ENCODE peak calls at places on chromosomes 11 and 22, in five cellular contexts. One of them, this sample, is unnamed.

GRCh38 chr22:30606455-30607299 is at the start of gene TCN2:
- DNase-seq in transverse colon: peak; percentile 86
- DNase-seq in mucosa of descending colon: peak; percentile 81
- DNase-seq in hepatocyte: peak; percentile 88
- DNase-seq in fibroblast of lung: peak; percentile 85
- DNase-seq in this sample: no peak

GRCh38 chr11:11370263-11371060 is 17.4 kb upstream of the CSNK2A3 start:
- DNase-seq in transverse colon: no peak
- DNase-seq in mucosa of descending colon: no peak
- DNase-seq in fibroblast of lung: peak; percentile 10
- DNase-seq in hepatocyte: no peak
- DNase-seq in this sample: no peak

GRCh38 chr11:6812391-6813005 is 13.0 kb upstream of the OR6A2 start:
- DNase-seq in transverse colon: no peak
- DNase-seq in hepatocyte: peak; percentile 56
- DNase-seq in fibroblast of lung: peak; percentile 22
- DNase-seq in mucosa of descending colon: no peak
- DNase-seq in this sample: no peak

GRCh38 chr11:16787035-16787744 is 48.7 kb downstream of the C11orf58 start:
- DNase-seq in transverse colon: no peak
- DNase-seq in hepatocyte: no peak
- DNase-seq in fibroblast of lung: peak; percentile 51
- DNase-seq in mucosa of descending colon: no peak
- DNase-seq in this sample: no peak

GRCh38 chr11:19935507-19935906 is 222.9 kb downstream of the NAV2 start:
- DNase-seq in transverse colon: no peak
- DNase-seq in fibroblast of lung: peak; percentile 97
- DNase-seq in hepatocyte: no peak
- DNase-seq in mucosa of descending colon: no peak
- DNase-seq in this sample: no peak

GRCh38 chr11:15875393-15875792 is 481.0 kb downstream of the SOX6 start:
- DNase-seq in mucosa of descending colon: no peak
- DNase-seq in hepatocyte: no peak
- DNase-seq in transverse colon: no peak
- DNase-seq in fibroblast of lung: no peak
- DNase-seq in this sample: no peak

GRCh38 chr22:49204599-49205214 is 623.0 kb downstream of the BRD1 start:
- DNase-seq in hepatocyte: no peak
- DNase-seq in fibroblast of lung: no peak
- DNase-seq in mucosa of descending colon: no peak
- DNase-seq in transverse colon: no peak
- DNase-seq in this sample: no peak

GRCh38 chr11:2991477-2992233 is 474 bp downstream of the NAP1L4 start:
- DNase-seq in mucosa of descending colon: no peak
- DNase-seq in fibroblast of lung: peak; percentile 38
- DNase-seq in hepatocyte: peak; percentile 85
- DNase-seq in transverse colon: no peak
- DNase-seq in this sample: no peak

GRCh38 chr22:38455530-38456271 is 702 bp upstream of the KCNJ4 start:
- DNase-seq in fibroblast of lung: peak; percentile 45
- DNase-seq in hepatocyte: peak; percentile 60
- DNase-seq in mucosa of descending colon: peak; percentile 47
- DNase-seq in transverse colon: no peak
- DNase-seq in this sample: no peak

GRCh38 chr22:41478891-41479521 is 10.1 kb downstream of the ACO2 start:
- DNase-seq in fibroblast of lung: peak; percentile 6
- DNase-seq in mucosa of descending colon: no peak
- DNase-seq in hepatocyte: peak; percentile 44
- DNase-seq in transverse colon: no peak
- DNase-seq in this sample: no peak

GRCh38 chr22:28505416-28506156 is 174.1 kb downstream of the TTC28 start:
- DNase-seq in mucosa of descending colon: no peak
- DNase-seq in hepatocyte: no peak
- DNase-seq in fibroblast of lung: peak; percentile 2
- DNase-seq in transverse colon: no peak
- DNase-seq in this sample: no peak

GRCh38 chr11:93072236-93072635 is 102.8 kb downstream of the MTNR1B start:
- DNase-seq in hepatocyte: no peak
- DNase-seq in mucosa of descending colon: no peak
- DNase-seq in fibroblast of lung: no peak
- DNase-seq in transverse colon: no peak
- DNase-seq in this sample: no peak

GRCh38 chr11:103947566-103947919 is 88.9 kb upstream of the DDI1 start:
- DNase-seq in fibroblast of lung: peak; percentile 87
- DNase-seq in hepatocyte: no peak
- DNase-seq in transverse colon: no peak
- DNase-seq in mucosa of descending colon: no peak
- DNase-seq in this sample: no peak

GRCh38 chr11:15850992-15851615 is 505.2 kb downstream of the SOX6 start:
- DNase-seq in transverse colon: no peak
- DNase-seq in mucosa of descending colon: no peak
- DNase-seq in fibroblast of lung: no peak
- DNase-seq in hepatocyte: no peak
- DNase-seq in this sample: no peak

GRCh38 chr22:26512149-26512793 is at the start of gene TFIP11:
- DNase-seq in transverse colon: peak; percentile 96
- DNase-seq in hepatocyte: peak; percentile 96
- DNase-seq in mucosa of descending colon: peak; percentile 97
- DNase-seq in fibroblast of lung: peak; percentile 93
- DNase-seq in this sample: peak; percentile 76

GRCh38 chr11:130830563-130830950 is 85.7 kb downstream of the SNX19 start:
- DNase-seq in fibroblast of lung: no peak
- DNase-seq in transverse colon: no peak
- DNase-seq in hepatocyte: no peak
- DNase-seq in mucosa of descending colon: no peak
- DNase-seq in this sample: no peak

GRCh38 chr22:45720875-45721378 is 49.3 kb downstream of the ATXN10 start:
- DNase-seq in fibroblast of lung: peak; percentile 34
- DNase-seq in hepatocyte: no peak
- DNase-seq in mucosa of descending colon: no peak
- DNase-seq in transverse colon: no peak
- DNase-seq in this sample: no peak

GRCh38 chr22:36772451-36772850 is 3.5 kb downstream of the IFT27 start:
- DNase-seq in transverse colon: no peak
- DNase-seq in mucosa of descending colon: no peak
- DNase-seq in hepatocyte: no peak
- DNase-seq in fibroblast of lung: peak; percentile 8
- DNase-seq in this sample: no peak

GRCh38 chr22:48714231-48714630 is 1113.4 kb downstream of the BRD1 start:
- DNase-seq in transverse colon: no peak
- DNase-seq in fibroblast of lung: no peak
- DNase-seq in hepatocyte: no peak
- DNase-seq in mucosa of descending colon: no peak
- DNase-seq in this sample: no peak

GRCh38 chr11:29452131-29452530 is 564.7 kb downstream of the KCNA4 start:
- DNase-seq in hepatocyte: no peak
- DNase-seq in fibroblast of lung: peak; percentile 82
- DNase-seq in transverse colon: no peak
- DNase-seq in mucosa of descending colon: no peak
- DNase-seq in this sample: no peak

GRCh38 chr11:64639885-64640284 is 48.9 kb downstream of the SLC22A12 start:
- DNase-seq in fibroblast of lung: no peak
- DNase-seq in transverse colon: no peak
- DNase-seq in mucosa of descending colon: no peak
- DNase-seq in hepatocyte: no peak
- DNase-seq in this sample: no peak

GRCh38 chr11:87359401-87359800 is 321.7 kb downstream of the TMEM135 start:
- DNase-seq in hepatocyte: no peak
- DNase-seq in fibroblast of lung: no peak
- DNase-seq in mucosa of descending colon: no peak
- DNase-seq in transverse colon: peak; percentile 45
- DNase-seq in this sample: no peak

GRCh38 chr11:117179048-117179999 is 781 bp downstream of the SIDT2 start:
- DNase-seq in transverse colon: peak; percentile 63
- DNase-seq in mucosa of descending colon: peak; percentile 79
- DNase-seq in hepatocyte: peak; percentile 54
- DNase-seq in fibroblast of lung: peak; percentile 45
- DNase-seq in this sample: peak; percentile 55

GRCh38 chr22:43230571-43230970 is 43.6 kb upstream of the TTLL12 start:
- DNase-seq in hepatocyte: no peak
- DNase-seq in fibroblast of lung: no peak
- DNase-seq in mucosa of descending colon: no peak
- DNase-seq in transverse colon: no peak
- DNase-seq in this sample: no peak

GRCh38 chr11:94958118-94958517 is 15.2 kb downstream of the CWC15 start:
- DNase-seq in fibroblast of lung: peak; percentile 60
- DNase-seq in transverse colon: no peak
- DNase-seq in mucosa of descending colon: no peak
- DNase-seq in hepatocyte: peak; percentile 20
- DNase-seq in this sample: no peak

GRCh38 chr11:43943357-43943930 is 1.0 kb downstream of the C11orf96 start:
- DNase-seq in fibroblast of lung: peak; percentile 39
- DNase-seq in hepatocyte: no peak
- DNase-seq in transverse colon: no peak
- DNase-seq in mucosa of descending colon: no peak
- DNase-seq in this sample: no peak

GRCh38 chr11:22703040-22703439 is 36.6 kb downstream of the GAS2 start:
- DNase-seq in hepatocyte: peak; percentile 90
- DNase-seq in fibroblast of lung: peak; percentile 88
- DNase-seq in mucosa of descending colon: no peak
- DNase-seq in transverse colon: no peak
- DNase-seq in this sample: no peak

GRCh38 chr22:45612940-45613339 is 58.7 kb upstream of the ATXN10 start:
- DNase-seq in mucosa of descending colon: no peak
- DNase-seq in hepatocyte: no peak
- DNase-seq in fibroblast of lung: peak; percentile 46
- DNase-seq in transverse colon: no peak
- DNase-seq in this sample: no peak

GRCh38 chr11:125016413-125016812 is 46.7 kb upstream of the SLC37A2 start:
- DNase-seq in fibroblast of lung: no peak
- DNase-seq in hepatocyte: no peak
- DNase-seq in mucosa of descending colon: no peak
- DNase-seq in transverse colon: no peak
- DNase-seq in this sample: no peak

GRCh38 chr11:122089111-122089510 is 26.9 kb downstream of the BLID start:
- DNase-seq in fibroblast of lung: no peak
- DNase-seq in transverse colon: no peak
- DNase-seq in mucosa of descending colon: no peak
- DNase-seq in hepatocyte: no peak
- DNase-seq in this sample: no peak
- TF ChIP-seq CTCF in fibroblast of lung: no peak
- TF ChIP-seq CTCF in transverse colon: no peak
- TF ChIP-seq CTCF in mucosa of descending colon: no peak
- TF ChIP-seq CTCF in hepatocyte: no peak
- TF ChIP-seq CTCF in this sample: no peak

DNA sequence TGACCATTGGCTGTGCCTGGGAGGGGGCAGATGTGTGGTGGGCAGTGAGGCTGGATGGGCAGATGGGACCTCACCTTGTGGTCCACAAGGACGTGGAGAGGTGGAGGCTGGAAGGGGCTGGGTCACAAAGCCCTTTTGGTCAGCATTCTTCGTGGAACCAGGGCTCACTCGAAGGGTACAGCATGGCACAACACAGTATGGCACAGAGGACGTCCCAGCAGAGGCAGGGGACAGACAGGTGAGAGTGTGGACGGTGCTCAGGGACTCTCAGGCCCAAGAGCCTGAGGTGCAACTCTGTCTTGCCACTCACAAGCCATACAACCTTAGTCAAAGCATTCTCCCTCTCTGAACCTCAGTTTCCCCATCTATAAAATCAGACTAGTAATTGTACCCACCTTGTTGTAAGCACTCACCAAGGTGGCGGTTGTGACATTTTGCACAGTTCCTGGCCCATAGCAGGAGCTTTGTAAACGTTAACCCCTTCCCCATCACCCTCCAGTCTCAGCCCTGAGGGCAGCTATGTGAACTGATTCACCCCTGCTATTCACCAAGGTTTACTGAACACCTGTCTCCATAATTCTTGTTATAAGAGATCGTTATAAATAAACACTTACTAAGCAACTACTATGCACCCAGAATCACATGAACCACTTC is 11.6 kb upstream of the TSKU start:
- DNase-seq in mucosa of descending colon: no peak
- DNase-seq in fibroblast of lung: no peak
- DNase-seq in hepatocyte: no peak
- DNase-seq in transverse colon: no peak
- DNase-seq in this sample: no peak
- H3K4me1 ChIP-seq in mucosa of descending colon: peaks cover 70% of the 10 kb centered on the region
- H3K4me1 ChIP-seq in fibroblast of lung: peaks cover 20% of the 10 kb centered on the region
- H3K4me1 ChIP-seq in hepatocyte: peaks cover 53% of the 10 kb centered on the region
- H3K4me1 ChIP-seq in transverse colon: peaks cover 46% of the 10 kb centered on the region
- H3K4me1 ChIP-seq in this sample: peaks cover 19% of the 10 kb centered on the region

DNA sequence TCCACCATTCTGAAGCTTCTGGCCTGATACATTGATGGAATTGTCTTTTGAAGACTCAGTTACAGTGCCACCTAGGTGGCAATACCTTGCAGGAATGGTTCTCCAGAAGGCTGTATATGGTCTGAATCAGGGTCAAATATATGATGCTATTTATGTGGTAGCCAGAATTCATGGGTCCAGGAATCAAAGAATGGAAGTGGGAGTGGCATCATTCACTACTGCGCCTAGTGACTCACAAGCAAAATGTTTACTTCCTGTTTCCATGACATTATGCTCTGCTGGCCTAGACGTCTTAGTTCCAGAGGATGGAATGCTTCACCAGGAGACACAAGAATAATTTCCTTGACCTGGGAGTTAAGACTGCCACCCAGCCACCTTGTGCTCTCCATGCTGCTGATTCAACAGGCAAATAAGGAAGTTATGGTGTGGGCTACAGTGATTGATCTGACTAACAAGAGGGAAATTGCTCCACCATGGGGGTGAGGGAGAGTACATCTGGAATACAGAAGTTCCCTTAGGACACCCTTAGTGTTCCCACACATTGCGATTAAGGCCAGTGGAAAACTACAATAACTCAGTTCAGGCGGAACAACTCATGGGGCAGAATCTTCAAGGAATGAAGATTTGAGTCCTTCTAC is 491.8 kb downstream of the ETS1 start:
- DNase-seq in mucosa of descending colon: no peak
- DNase-seq in hepatocyte: no peak
- DNase-seq in fibroblast of lung: peak; percentile 88
- DNase-seq in transverse colon: no peak
- DNase-seq in this sample: no peak
- TF ChIP-seq CTCF in mucosa of descending colon: no peak
- TF ChIP-seq CTCF in hepatocyte: no peak
- TF ChIP-seq CTCF in fibroblast of lung: no peak
- TF ChIP-seq CTCF in transverse colon: no peak
- TF ChIP-seq CTCF in this sample: no peak

GRCh38 chr11:128892866-128893565 is 1.9 kb downstream of the KCNJ5 start:
- DNase-seq in fibroblast of lung: no peak
- DNase-seq in hepatocyte: no peak
- DNase-seq in mucosa of descending colon: no peak
- DNase-seq in transverse colon: no peak
- DNase-seq in this sample: no peak

GRCh38 chr11:128893578-128894295 is 2.6 kb downstream of the KCNJ5 start:
- DNase-seq in mucosa of descending colon: no peak
- DNase-seq in hepatocyte: no peak
- DNase-seq in transverse colon: no peak
- DNase-seq in fibroblast of lung: no peak
- DNase-seq in this sample: no peak

GRCh38 chr11:128895505-128895904 is 4.3 kb downstream of the KCNJ5 start:
- DNase-seq in transverse colon: no peak
- DNase-seq in hepatocyte: no peak
- DNase-seq in fibroblast of lung: no peak
- DNase-seq in mucosa of descending colon: no peak
- DNase-seq in this sample: no peak

GRCh38 chr11:128894296-128894681 is 3.1 kb downstream of the KCNJ5 start:
- DNase-seq in transverse colon: no peak
- DNase-seq in fibroblast of lung: no peak
- DNase-seq in mucosa of descending colon: no peak
- DNase-seq in hepatocyte: no peak
- DNase-seq in this sample: no peak

GRCh38 chr11:128894685-128895084 is 3.5 kb downstream of the KCNJ5 start:
- DNase-seq in hepatocyte: peak; percentile 49
- DNase-seq in mucosa of descending colon: peak; percentile 60
- DNase-seq in transverse colon: peak; percentile 42
- DNase-seq in fibroblast of lung: no peak
- DNase-seq in this sample: no peak
- H3K4me1 ChIP-seq in hepatocyte: peaks cover 15% of the 10 kb centered on the region
- H3K4me1 ChIP-seq in mucosa of descending colon: peaks cover 10% of the 10 kb centered on the region
- H3K4me1 ChIP-seq in transverse colon: peaks cover 6% of the 10 kb centered on the region
- H3K4me1 ChIP-seq in fibroblast of lung: no peaks in the 10 kb centered on the region
- H3K4me1 ChIP-seq in this sample: peaks cover 9% of the 10 kb centered on the region

This sample was measured in CD8-positive, alpha-beta T cell.